ENCODE peak calls at places on chromosomes 16 and 17, in six cellular contexts. S is right lobe of liver, P is psoas muscle, C is astrocyte of the spinal cord, Z is thoracic aorta, Y is BJ. Q is an unnamed sample.

GRCh38 chr17:35531170-35531569 is 6.3 kb downstream of the SLFN12L start:
- DNase-seq in S (no peak), Y (no peak), Z (no peak), P (no peak), C (no peak), Q (no peak)

GRCh38 chr16:5017678-5017969 is 16.1 kb downstream of the NAGPA start:
- DNase-seq in C (no peak), Y (no peak), Z (no peak), S (no peak), P (no peak), Q (no peak)

GRCh38 chr17:3879181-3879580 is 13.7 kb downstream of the CAMKK1 start:
- DNase-seq in C (peak; percentile 76), Z (no peak), Y (peak; percentile 33), S (no peak), P (no peak), Q (no peak)

GRCh38 chr17:49494937-49495841 is at the start of gene NGFR:
- DNase-seq in Z (no peak), Y (no peak), S (no peak), P (peak; percentile 64), C (no peak), Q (peak; percentile 60)

GRCh38 chr16:54436342-54436741 is 149.8 kb upstream of the IRX3 start:
- DNase-seq in P (no peak), Y (no peak), C (no peak), S (no peak), Z (no peak), Q (no peak)

GRCh38 chr17:19006698-19007097 is 2.1 kb upstream of the FAM83G start:
- DNase-seq in S (no peak), Y (no peak), C (no peak), Z (no peak), P (no peak), Q (no peak)

GRCh38 chr17:56641894-56642293 is 48.4 kb downstream of the NOG start:
- DNase-seq in P (no peak), C (no peak), Y (no peak), Z (no peak), S (no peak), Q (no peak)

GRCh38 chr17:49547566-49547965 is 28.1 kb upstream of the NXPH3 start:
- DNase-seq in P (peak; percentile 70), C (no peak), Z (no peak), Y (no peak), S (no peak), Q (no peak)

GRCh38 chr17:58665946-58666857 is 25.6 kb downstream of the TEX14 start:
- DNase-seq in S (no peak), Y (no peak), P (no peak), C (no peak), Z (no peak), Q (no peak)

GRCh38 chr16:68379472-68380347 is 68.6 kb downstream of the SMPD3 start:
- DNase-seq in C (no peak), S (no peak), Y (no peak), Z (no peak), P (no peak), Q (no peak)

GRCh38 chr17:46818319-46818928 is at the start of gene WNT3:
- DNase-seq in Y (no peak), Z (no peak), C (no peak), S (no peak), P (no peak), Q (no peak)

GRCh38 chr17:7548585-7549400 is at the start of gene TNFSF12:
- DNase-seq in Y (no peak), C (no peak), Z (no peak), P (peak; percentile 83), S (peak; percentile 75), Q (peak; percentile 16)

GRCh38 chr16:19309178-19309577 is 23.6 kb downstream of the CLEC19A start:
- DNase-seq in P (no peak), Y (no peak), Z (no peak), C (no peak), S (no peak), Q (no peak)

GRCh38 chr16:66950437-66950836 is 10.6 kb upstream of the CES3 start:
- DNase-seq in Y (no peak), C (no peak), Z (no peak), S (no peak), P (no peak), Q (no peak)

GRCh38 chr16:1812732-1813163 is 13.9 kb downstream of the HAGH start:
- DNase-seq in Y (no peak), C (peak; percentile 38), S (peak; percentile 92), Z (no peak), P (no peak), Q (peak; percentile 61)

GRCh38 chr16:53664724-53665345 is 38.8 kb downstream of the RPGRIP1L start:
- DNase-seq in Z (no peak), Y (peak; percentile 91), C (peak; percentile 92), S (no peak), P (no peak), Q (no peak)

GRCh38 chr16:31009894-31010293 is 544 bp downstream of the STX1B start:
- DNase-seq in C (no peak), Z (no peak), Y (no peak), S (no peak), P (no peak), Q (no peak)

GRCh38 chr17:40121191-40121885 is 433 bp upstream of the MSL1 start:
- DNase-seq in Y (no peak), Z (no peak), P (peak; percentile 74), C (peak; percentile 56), S (no peak), Q (peak; percentile 95)

GRCh38 chr17:49575524-49576120 is at the start of gene NXPH3:
- DNase-seq in C (no peak), Z (no peak), S (peak; percentile 72), P (peak; percentile 84), Y (no peak), Q (peak; percentile 90)

GRCh38 chr16:4008116-4008515 is 108.1 kb downstream of the ADCY9 start:
- DNase-seq in C (no peak), P (no peak), Y (no peak), Z (no peak), S (no peak), Q (no peak)

GRCh38 chr16:15988268-15989013 is 39.0 kb downstream of the ABCC1 start:
- DNase-seq in Z (no peak), C (no peak), P (peak; percentile 37), Y (no peak), S (no peak), Q (no peak)

GRCh38 chr16:57999971-58000705 is at the start of gene ZNF319:
- DNase-seq in C (no peak), P (peak; percentile 59), S (no peak), Z (no peak), Y (no peak), Q (no peak)

GRCh38 chr17:58153046-58153445 is 4.9 kb downstream of the OR4D1 start:
- DNase-seq in P (no peak), S (no peak), Y (no peak), C (no peak), Z (no peak), Q (no peak)

GRCh38 chr16:81350306-81350615 is 35.5 kb downstream of the GAN start:
- DNase-seq in C (no peak), S (no peak), Z (no peak), P (no peak), Y (no peak), Q (no peak)

GRCh38 chr17:6303664-6304063 is 131.3 kb downstream of the AIPL1 start:
- DNase-seq in C (peak; percentile 39), P (no peak), Z (no peak), S (no peak), Y (no peak), Q (peak; percentile 21)

GRCh38 chr16:71882505-71883192 is 1.3 kb downstream of the ZNF821 start:
- DNase-seq in S (no peak), C (peak; percentile 79), P (no peak), Z (peak; percentile 47), Y (no peak), Q (peak; percentile 87)

GRCh38 chr16:2341456-2342447 is 1.2 kb upstream of the ABCA3 start:
- DNase-seq in S (peak; percentile 70), C (no peak), Z (no peak), Y (no peak), P (peak; percentile 64), Q (no peak)

GRCh38 chr17:32226881-32227280 is 38.8 kb upstream of the RHBDL3 start:
- DNase-seq in C (no peak), S (no peak), P (no peak), Y (no peak), Z (no peak), Q (no peak)

GRCh38 chr16:51151951-51152663 is 1.0 kb upstream of the SALL1 start:
- DNase-seq in Y (no peak), S (peak; percentile 94), P (no peak), C (peak; percentile 93), Z (no peak), Q (no peak)

GRCh38 chr17:66667090-66667489 is 167.8 kb upstream of the CACNG5 start:
- DNase-seq in Y (no peak), C (no peak), Z (no peak), P (no peak), S (no peak), Q (no peak)
- TF ChIP-seq CTCF in Y (no peak), C (no peak), Z (no peak), P (no peak), S (no peak), Q (no peak)

GRCh38 chr17:60231234-60231633 is 81.5 kb downstream of the CA4 start:
- DNase-seq in S (no peak), Y (no peak), P (no peak), C (peak; percentile 39), Z (no peak), Q (no peak)
- TF ChIP-seq CTCF in S (peak; percentile 41), Y (peak; percentile 56), P (peak; percentile 23), C (peak; percentile 54), Z (no peak), Q (no peak)

GRCh38 chr16:46651305-46651704 is 30.1 kb upstream of the SHCBP1 start:
- DNase-seq in Z (no peak), P (no peak), C (no peak), S (no peak), Y (no peak), Q (no peak)

GRCh38 chr16:46650224-46650623 is 29.0 kb upstream of the SHCBP1 start:
- DNase-seq in Z (no peak), S (no peak), P (no peak), C (peak; percentile 43), Y (no peak), Q (no peak)

GRCh38 chr16:46649571-46649970 is 28.4 kb upstream of the SHCBP1 start:
- DNase-seq in Z (no peak), P (peak; percentile 89), Y (no peak), S (no peak), C (peak; percentile 46), Q (no peak)

DNA sequence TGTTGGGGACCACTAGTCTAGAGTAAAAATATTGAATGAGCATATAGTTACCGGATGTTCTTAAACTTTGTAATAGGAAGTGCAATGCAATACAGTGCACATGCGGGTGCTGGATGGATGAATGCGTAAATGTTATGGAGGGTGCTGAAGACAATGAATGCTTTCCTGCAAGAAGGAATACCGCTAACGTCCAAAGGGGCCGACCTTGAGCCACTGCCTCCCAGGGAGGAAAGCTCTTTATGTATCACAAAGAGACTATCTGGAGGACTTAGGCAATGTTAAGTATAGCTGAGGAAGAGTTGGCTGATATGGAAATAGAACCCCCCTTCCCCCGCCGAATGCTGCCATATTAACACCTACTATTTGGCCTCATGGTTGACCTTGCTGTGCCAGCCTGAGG is 27.5 kb upstream of the SHCBP1 start:
- DNase-seq in Y (no peak), P (no peak), S (no peak), C (no peak), Z (no peak), Q (no peak)
- TF ChIP-seq CTCF in Y (no peak), P (no peak), S (no peak), C (no peak), Z (no peak), Q (no peak)

GRCh38 chr17:28743243-28744103 is at the start of gene TRAF4:
- DNase-seq in C (peak; percentile 95), Y (peak; percentile 70), P (peak; percentile 84), S (peak; percentile 83), Z (no peak), Q (peak; percentile 91)
- TF ChIP-seq CTCF in C (peak; percentile 11), Y (peak; percentile 28), P (peak; percentile 31), S (no peak), Z (no peak), Q (no peak)

Q was measured in Calu3.